ENCODE peak calls at places on chromosomes 7 and 10, in five cellular contexts. B, J, H, A and P are unnamed samples.

GRCh38 chr7:99380032-99380822 is 5.7 kb downstream of the ARPC1B start:
- DNase-seq in A (peak), B (no peak), H (peak), J (peak), P (no peak)

GRCh38 chr10:12902135-12902572 is 99.4 kb downstream of the CCDC3 start:
- DNase-seq in H (peak), A (peak), B (peak), J (peak), P (peak)

GRCh38 chr7:107167483-107168232 is 1.1 kb upstream of the HBP1 start:
- DNase-seq in J (peak), A (peak), B (peak), H (peak), P (peak)

GRCh38 chr7:102262536-102262935 is 24.1 kb upstream of the SH2B2 start:
- DNase-seq in A (no peak), H (no peak), J (no peak), B (no peak), P (no peak)

GRCh38 chr7:26188291-26188999 is 12.1 kb downstream of the HNRNPA2B1 start:
- DNase-seq in H (peak), J (no peak), B (no peak), A (no peak), P (peak)

GRCh38 chr7:149680316-149681025 is 92.9 kb downstream of the ZNF467 start:
- DNase-seq in J (no peak), B (no peak), A (no peak), H (no peak), P (no peak)

GRCh38 chr7:30729642-30730041 is 22.3 kb upstream of the INMT start:
- DNase-seq in A (no peak), B (no peak), J (no peak), H (no peak), P (no peak)

GRCh38 chr10:7168414-7168813 is 242.4 kb downstream of the SFMBT2 start:
- DNase-seq in A (no peak), B (no peak), H (no peak), J (no peak), P (no peak)

GRCh38 chr10:24449334-24449740 is 240.4 kb downstream of the KIAA1217 start:
- DNase-seq in J (no peak), H (no peak), B (no peak), A (peak), P (peak)

GRCh38 chr10:88439932-88440331 is 143.2 kb downstream of the RNLS start:
- DNase-seq in H (no peak), B (no peak), J (no peak), A (no peak), P (no peak)

GRCh38 chr10:105837951-105838350 is 1196.9 kb downstream of the SORCS3 start:
- DNase-seq in J (no peak), B (no peak), H (peak), A (peak), P (peak)

GRCh38 chr10:104092749-104093148 is 7.1 kb upstream of the COL17A1 start:
- DNase-seq in J (no peak), H (no peak), A (peak), B (no peak), P (no peak)

GRCh38 chr10:113216068-113216467 is 266.0 kb downstream of the TCF7L2 start:
- DNase-seq in A (peak), H (peak), B (no peak), J (no peak), P (peak)

GRCh38 chr7:97187067-97187466 is 69.6 kb downstream of the SDHAF3 start:
- DNase-seq in B (no peak), J (no peak), H (no peak), A (peak), P (no peak)

GRCh38 chr10:12587408-12587807 is 238.1 kb downstream of the CAMK1D start:
- DNase-seq in H (no peak), A (no peak), J (no peak), B (no peak), P (no peak)

DNA sequence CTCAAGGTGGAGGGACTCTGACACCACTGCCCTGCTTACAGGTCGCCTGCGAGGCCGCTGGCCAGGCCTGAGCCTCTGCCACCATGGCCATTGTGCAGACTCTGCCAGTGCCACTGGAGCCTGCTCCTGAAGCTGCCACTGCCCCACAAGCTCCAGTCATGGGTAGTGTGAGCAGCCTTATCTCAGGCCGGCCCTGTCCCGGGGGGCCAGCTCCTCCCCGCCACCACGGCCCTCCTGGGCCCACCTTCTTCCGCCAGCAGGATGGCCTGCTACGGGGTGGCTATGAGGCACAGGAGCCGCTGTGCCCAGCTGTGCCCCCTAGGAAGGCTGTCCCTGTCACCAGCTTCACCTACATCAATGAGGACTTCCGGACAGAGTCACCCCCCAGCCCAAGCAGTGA is 2.8 kb downstream of the LZTS2 start:
- DNase-seq in B (no peak), H (no peak), J (no peak), A (no peak), P (no peak)
- H3K27ac ChIP-seq in B (no peak), H (no peak), J (no peak), A (no peak), P (no peak)

DNA sequence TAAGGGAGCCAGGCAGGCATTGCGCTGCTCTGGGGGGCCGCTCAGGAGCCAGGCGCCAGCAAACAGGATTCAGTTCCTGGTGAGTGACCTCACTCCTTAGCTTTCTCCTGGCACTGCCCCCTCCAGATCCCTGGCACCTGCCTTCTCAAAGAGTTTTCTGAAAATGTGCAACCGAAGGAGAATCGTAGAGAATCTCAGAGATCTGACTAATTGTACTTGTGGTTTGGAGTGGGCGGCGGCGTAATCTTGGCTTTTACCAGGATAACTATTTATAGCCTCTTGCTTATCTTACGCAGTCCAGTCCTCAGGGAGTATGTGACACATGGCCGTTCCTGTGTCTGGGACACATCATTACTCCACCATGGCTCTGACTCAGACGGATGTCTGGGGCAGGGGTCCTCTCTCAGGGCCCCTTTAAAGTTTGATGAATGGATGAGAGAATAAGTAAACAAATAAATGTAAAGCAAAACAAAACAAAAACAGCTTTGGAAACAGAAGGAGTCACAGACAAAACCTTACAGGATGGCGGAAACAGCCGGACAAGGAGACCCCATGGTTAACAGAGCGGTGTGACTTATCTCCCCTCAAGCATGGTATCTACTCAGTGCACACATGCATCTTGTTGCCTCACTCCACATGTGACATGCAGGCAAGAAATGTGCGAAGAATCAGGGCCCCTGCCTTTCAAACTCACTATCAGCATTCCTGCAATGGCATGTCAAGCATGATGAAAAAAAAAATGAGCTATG is 99.7 kb downstream of the TNS3 start:
- DNase-seq in A (peak), B (no peak), J (no peak), H (peak), P (peak)
- H3K9ac ChIP-seq in A (no peak), B (no peak), J (no peak), H (no peak), P (peak)

GRCh38 chr7:155213385-155213784 is 84.3 kb upstream of the INSIG1 start:
- DNase-seq in A (no peak), J (no peak), H (no peak), B (no peak), P (no peak)

GRCh38 chr7:155212301-155213015 is 85.2 kb upstream of the INSIG1 start:
- DNase-seq in A (no peak), B (no peak), J (no peak), H (no peak), P (no peak)

GRCh38 chr7:155213955-155214327 is 83.7 kb upstream of the INSIG1 start:
- DNase-seq in A (no peak), B (no peak), J (no peak), H (no peak), P (no peak)

GRCh38 chr7:155215576-155216325 is 81.9 kb upstream of the INSIG1 start:
- DNase-seq in H (no peak), J (no peak), A (no peak), B (no peak), P (no peak)

DNA sequence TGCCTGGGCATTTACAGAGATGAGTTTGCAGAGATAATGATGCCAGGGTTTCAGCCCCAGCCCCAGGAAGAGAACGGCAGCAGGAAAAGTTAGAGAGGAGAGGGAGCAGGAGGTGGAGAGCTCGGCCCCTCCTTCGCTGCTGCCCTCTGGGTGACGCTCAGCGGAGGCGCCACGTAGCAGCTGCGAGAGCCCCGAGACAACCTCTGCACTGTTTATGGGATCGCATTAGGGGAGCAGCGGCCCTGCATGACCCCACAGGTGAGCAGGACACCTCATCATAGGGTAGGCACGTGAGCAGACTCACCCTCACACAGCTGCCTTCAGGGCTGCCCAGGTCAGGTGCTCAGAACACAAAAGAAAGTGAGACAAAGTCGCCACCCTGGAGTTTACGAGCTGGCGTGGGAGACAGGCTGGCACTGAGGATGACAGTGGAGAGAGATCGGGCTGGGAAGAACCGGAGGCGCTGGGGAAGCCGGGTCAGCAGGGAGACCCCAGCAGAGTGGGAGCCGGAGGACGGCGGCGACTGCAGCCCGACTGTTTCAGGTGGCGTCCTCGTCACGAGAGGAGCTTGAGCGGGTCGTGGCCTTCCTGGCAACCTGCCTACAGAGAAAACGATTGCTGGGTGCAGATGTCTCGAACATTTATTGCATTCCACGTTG is 83.2 kb upstream of the INSIG1 start:
- DNase-seq in H (no peak), A (peak), B (no peak), J (no peak), P (no peak)
- H3K27ac ChIP-seq in H (no peak), A (no peak), B (no peak), J (no peak), P (no peak)

GRCh38 chr10:129383651-129384050 is 83.4 kb upstream of the MGMT start:
- DNase-seq in H (no peak), B (no peak), A (no peak), J (no peak), P (no peak)

GRCh38 chr10:129375171-129375570 is 91.9 kb upstream of the MGMT start:
- DNase-seq in A (no peak), B (no peak), J (no peak), H (no peak), P (no peak)

GRCh38 chr10:129375912-129376311 is 91.1 kb upstream of the MGMT start:
- DNase-seq in J (no peak), B (no peak), A (no peak), H (no peak), P (no peak)

GRCh38 chr10:129382401-129382800 is 84.6 kb upstream of the MGMT start:
- DNase-seq in H (no peak), J (no peak), A (no peak), B (no peak), P (no peak)

DNA sequence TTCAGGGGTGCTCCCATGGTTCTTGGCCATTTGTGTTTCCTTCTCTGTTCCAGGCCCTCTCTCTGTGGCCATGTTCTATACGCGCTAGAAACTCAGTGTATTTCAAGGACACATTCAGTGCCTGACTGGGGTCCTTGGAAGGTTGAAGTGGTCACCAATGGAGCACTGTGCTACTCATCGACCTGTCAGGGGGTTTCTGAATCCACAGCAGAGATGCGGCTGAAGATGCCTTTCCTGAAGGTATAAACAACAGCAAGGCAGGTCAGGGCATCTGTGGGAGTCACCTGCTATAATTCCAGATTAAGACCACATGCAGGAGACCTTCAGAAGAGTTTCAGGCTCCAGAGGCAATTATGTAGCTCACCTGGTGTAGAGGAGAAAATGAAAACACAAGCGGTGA is 86.8 kb upstream of the MGMT start:
- DNase-seq in H (no peak), B (no peak), A (no peak), J (no peak), P (no peak)
- H3K9ac ChIP-seq in H (no peak), B (no peak), A (no peak), J (no peak), P (no peak)

GRCh38 chr10:69434926-69435325 is 16.3 kb upstream of the TSPAN15 start:
- DNase-seq in J (no peak), A (no peak), B (no peak), H (no peak), P (no peak)
- H3K27ac ChIP-seq in J (no peak), A (no peak), B (no peak), H (no peak), P (no peak)